ENCODE peak calls at places on chromosomes 2 and 18, in ten cellular contexts. I, L, C, R, F, S, E, K, Q and D are unnamed samples.

GRCh38 chr2:85925216-85925671 is 36.5 kb upstream of the ST3GAL5 start:
- DNase-seq in S (no peak), F (no peak), R (peak), L (no peak), K (no peak), I (no peak), Q (no peak), E (no peak), C (no peak), D (no peak)

GRCh38 chr18:25883091-25883490 is 207.3 kb downstream of the SS18 start:
- DNase-seq in R (no peak), K (no peak), S (no peak), I (no peak), Q (no peak), L (no peak), C (no peak), E (no peak), F (no peak), D (no peak)

GRCh38 chr2:160932960-160933359 is 227.3 kb upstream of the TANK start:
- DNase-seq in C (no peak), Q (no peak), I (no peak), S (no peak), R (no peak), K (no peak), F (no peak), L (no peak), E (no peak), D (no peak)

GRCh38 chr2:3223080-3223923 is 154.3 kb downstream of the EIPR1 start:
- DNase-seq in F (no peak), S (no peak), E (peak), R (peak), K (peak), I (no peak), C (peak), L (no peak), Q (no peak), D (no peak)

GRCh38 chr18:31683968-31684278 is 458 bp downstream of the B4GALT6 start:
- DNase-seq in Q (no peak), I (no peak), K (no peak), F (no peak), E (no peak), R (no peak), L (no peak), C (no peak), S (no peak), D (no peak)

GRCh38 chr2:53755022-53755630 is 12.5 kb upstream of the CHAC2 start:
- DNase-seq in C (no peak), Q (no peak), I (no peak), E (no peak), S (peak), R (no peak), K (no peak), F (peak), L (peak), D (no peak)

GRCh38 chr18:12886498-12887126 is 2.6 kb upstream of the PTPN2 start:
- DNase-seq in E (no peak), R (no peak), L (no peak), C (peak), S (no peak), I (no peak), K (no peak), Q (no peak), F (no peak), D (no peak)

GRCh38 chr2:75246441-75247167 is 47.3 kb upstream of the TACR1 start:
- DNase-seq in L (no peak), C (no peak), K (peak), F (no peak), S (no peak), I (no peak), E (no peak), Q (no peak), R (no peak), D (no peak)

GRCh38 chr2:191636235-191636543 is 41.7 kb upstream of the NABP1 start:
- DNase-seq in E (no peak), L (no peak), C (no peak), Q (no peak), R (no peak), S (no peak), F (no peak), K (peak), I (no peak), D (no peak)

GRCh38 chr18:72866901-72867701 is 686 bp downstream of the NETO1 start:
- DNase-seq in C (no peak), L (no peak), Q (no peak), F (no peak), S (no peak), E (no peak), K (no peak), I (no peak), R (no peak), D (no peak)

GRCh38 chr18:22489694-22490093 is 72.0 kb upstream of the CTAGE1 start:
- DNase-seq in I (no peak), R (no peak), Q (no peak), S (no peak), C (no peak), L (no peak), F (no peak), E (no peak), K (no peak), D (no peak)

GRCh38 chr2:225122007-225122406 is 79.7 kb upstream of the DOCK10 start:
- DNase-seq in K (no peak), Q (no peak), E (no peak), L (no peak), I (no peak), R (no peak), S (no peak), F (no peak), C (peak), D (no peak)

GRCh38 chr18:2410688-2411087 is 160.6 kb downstream of the METTL4 start:
- DNase-seq in R (no peak), I (no peak), C (no peak), E (no peak), S (no peak), F (no peak), L (no peak), K (peak), Q (no peak), D (no peak)

GRCh38 chr2:240162032-240162431 is 21.6 kb upstream of the OTOS start:
- DNase-seq in K (no peak), F (no peak), C (no peak), E (no peak), L (peak), Q (no peak), I (no peak), S (no peak), R (no peak), D (no peak)

GRCh38 chr2:119760876-119761275 is 1.2 kb downstream of the PTPN4 start:
- DNase-seq in F (no peak), L (no peak), C (no peak), E (no peak), Q (no peak), K (no peak), I (no peak), R (no peak), S (no peak), D (no peak)

GRCh38 chr2:176687350-176687749 is 418.1 kb downstream of the MTX2 start:
- DNase-seq in K (no peak), L (no peak), F (no peak), C (no peak), E (no peak), R (no peak), I (no peak), Q (no peak), S (no peak), D (no peak)

GRCh38 chr18:24991661-24992060 is 360.3 kb downstream of the ZNF521 start:
- DNase-seq in K (no peak), S (no peak), R (no peak), E (no peak), Q (no peak), F (no peak), L (no peak), I (no peak), C (no peak), D (no peak)

GRCh38 chr2:171316755-171317337 is 116.9 kb downstream of the METTL8 start:
- DNase-seq in K (no peak), R (no peak), Q (no peak), C (no peak), L (no peak), S (no peak), I (no peak), F (no peak), E (no peak), D (no peak)

GRCh38 chr2:26567534-26567933 is 73.6 kb downstream of the CIB4 start:
- DNase-seq in E (no peak), L (peak), F (no peak), I (no peak), R (no peak), S (peak), Q (no peak), K (no peak), C (no peak), D (no peak)